ENCODE peak calls at places on chromosomes 5 and 9, in ten cellular contexts. V is ovary, U is foreskin keratinocyte, L is tibial nerve, A is thyroid gland, T is heart left ventricle, R is A549, M is GM23338, O is lower lobe of right lung, G is psoas muscle. N is an unnamed sample.

GRCh38 chr5:9284781-9285307 is 261.0 kb downstream of the SEMA5A start:
- DNase-seq in G (no peak), O (no peak), L (no peak), V (no peak), M (no peak), U (no peak), A (no peak), R (no peak), T (no peak), N (no peak)

GRCh38 chr5:56246769-56247168 is 13.6 kb upstream of the ANKRD55 start:
- DNase-seq in G (no peak), L (no peak), V (no peak), T (no peak), O (no peak), R (no peak), U (no peak), M (no peak), A (no peak), N (no peak)

GRCh38 chr9:97786341-97786740 is 66.7 kb upstream of the FOXE1 start:
- DNase-seq in G (no peak), V (no peak), T (no peak), R (peak), L (no peak), M (peak), A (peak), U (peak), O (no peak), N (peak)

GRCh38 chr5:98734646-98735045 is 38.8 kb upstream of the RGMB start:
- DNase-seq in M (peak), V (no peak), A (no peak), R (no peak), T (no peak), L (no peak), U (no peak), G (no peak), O (no peak), N (no peak)

GRCh38 chr5:139014726-139015125 is 139.6 kb upstream of the LRRTM2 start:
- DNase-seq in R (peak), V (no peak), L (no peak), U (peak), M (no peak), A (no peak), G (no peak), T (no peak), O (no peak), N (peak)

GRCh38 chr5:180235077-180235476 is 26.1 kb upstream of the RASGEF1C start:
- DNase-seq in R (no peak), O (no peak), A (no peak), M (peak), V (no peak), L (no peak), U (no peak), T (no peak), G (no peak), N (no peak)

GRCh38 chr5:37771731-37772130 is 68.1 kb downstream of the GDNF start:
- DNase-seq in T (no peak), U (peak), V (no peak), G (no peak), M (no peak), O (no peak), L (no peak), R (no peak), A (no peak), N (peak)

GRCh38 chr9:127627494-127627855 is 15.4 kb downstream of the STXBP1 start:
- DNase-seq in R (no peak), V (no peak), O (no peak), G (no peak), U (no peak), T (no peak), M (no peak), A (peak), L (no peak), N (no peak)

GRCh38 chr5:57412010-57412409 is 70.6 kb downstream of the ACTBL2 start:
- DNase-seq in V (no peak), U (no peak), L (no peak), R (no peak), A (no peak), T (no peak), O (no peak), G (no peak), M (no peak), N (no peak)

GRCh38 chr9:81592890-81593271 is 96.5 kb downstream of the TLE1 start:
- DNase-seq in G (peak), V (peak), U (no peak), R (no peak), L (no peak), A (peak), O (no peak), M (no peak), T (peak), N (no peak)

GRCh38 chr5:78747703-78748359 is 99.3 kb upstream of the LHFPL2 start:
- DNase-seq in U (peak), M (peak), A (no peak), T (no peak), G (no peak), V (no peak), R (no peak), L (no peak), O (no peak), N (no peak)

GRCh38 chr9:131739988-131740648 is at the start of gene RAPGEF1:
- DNase-seq in M (peak), L (no peak), T (peak), G (peak), R (peak), O (peak), U (no peak), A (peak), V (peak), N (peak)

GRCh38 chr5:169856571-169856970 is 123.7 kb downstream of the INSYN2B start:
- DNase-seq in V (no peak), L (no peak), M (no peak), U (peak), O (no peak), R (peak), T (no peak), G (no peak), A (no peak), N (peak)

GRCh38 chr5:96081276-96081858 is 119.7 kb upstream of the ELL2 start:
- DNase-seq in R (no peak), M (no peak), A (no peak), U (peak), O (no peak), V (no peak), L (no peak), T (no peak), G (no peak), N (no peak)

GRCh38 chr9:127199001-127199791 is 65.4 kb upstream of the GARNL3 start:
- DNase-seq in A (peak), O (peak), T (peak), L (peak), V (peak), U (peak), G (peak), R (peak), M (peak), N (peak)

GRCh38 chr5:172839669-172840068 is 5.6 kb downstream of the ERGIC1 start:
- DNase-seq in O (no peak), M (no peak), R (no peak), V (peak), T (no peak), U (no peak), G (no peak), L (no peak), A (peak), N (no peak)

GRCh38 chr9:124934290-124934689 is 6.6 kb downstream of the GOLGA1 start:
- DNase-seq in V (no peak), R (no peak), O (no peak), L (no peak), T (no peak), G (no peak), U (peak), A (no peak), M (no peak), N (no peak)

GRCh38 chr9:124940521-124940893 is 376 bp downstream of the GOLGA1 start:
- DNase-seq in U (no peak), G (no peak), V (no peak), L (no peak), O (no peak), R (no peak), A (no peak), T (no peak), M (no peak), N (peak)

GRCh38 chr9:33104111-33104415 is 27.6 kb upstream of the SMU1 start:
- DNase-seq in G (no peak), R (no peak), O (no peak), M (no peak), U (no peak), T (no peak), A (no peak), L (no peak), V (no peak), N (no peak)

GRCh38 chr5:2729189-2729588 is 22.3 kb downstream of the IRX2 start:
- DNase-seq in L (no peak), M (no peak), V (no peak), R (no peak), A (no peak), O (no peak), G (no peak), T (no peak), U (no peak), N (no peak)
- H3K27ac ChIP-seq in L (no peak), M (no peak), V (no peak), R (no peak), A (no peak), O (no peak), G (no peak), T (no peak), U (no peak), N (no peak)

DNA sequence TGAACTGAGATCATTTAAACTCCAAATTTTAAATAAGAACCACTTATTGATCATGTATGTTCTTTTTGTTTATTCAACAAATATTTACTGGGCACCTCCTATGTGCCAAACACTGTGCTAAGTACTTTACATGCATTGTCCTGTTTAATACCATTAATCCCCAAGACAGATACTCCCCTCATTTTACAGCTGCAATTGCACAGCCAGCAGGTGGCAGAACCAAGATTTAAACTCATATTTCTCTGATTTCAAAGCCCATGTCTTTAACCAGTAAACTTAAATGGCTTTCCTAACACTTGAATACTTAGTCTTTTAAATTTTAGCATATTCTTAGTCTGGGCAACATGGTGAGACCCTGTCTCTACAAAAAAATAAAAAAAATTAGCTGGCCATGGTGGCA is 43.4 kb upstream of the KIAA1958 start:
- DNase-seq in V (peak), U (peak), L (no peak), G (no peak), T (no peak), O (no peak), R (peak), A (no peak), M (peak), N (peak)
- TF ChIP-seq CTCF in V (no peak), U (peak), L (peak), G (peak), T (peak), O (peak), R (peak), A (peak), M (peak), N (peak)

DNA sequence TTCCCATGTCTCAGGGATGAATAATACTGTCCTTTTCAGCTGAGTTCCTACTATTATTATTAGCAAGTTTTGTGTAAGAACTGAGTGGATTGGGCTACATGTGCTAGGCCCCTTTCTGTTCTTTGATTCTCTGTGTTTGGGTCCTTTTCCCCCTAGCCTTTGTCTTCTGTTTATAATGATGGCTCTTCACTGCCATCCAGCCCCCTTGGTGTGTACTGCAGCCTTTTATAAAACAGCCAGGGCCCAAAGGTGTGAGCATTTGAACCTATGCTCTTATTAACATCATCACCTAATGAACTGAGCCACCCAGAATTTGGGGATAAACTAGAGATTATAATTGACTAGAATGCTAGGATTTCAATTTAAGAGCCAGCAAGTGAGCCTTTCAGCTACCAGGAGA is 52.6 kb downstream of the PLAC8L1 start:
- DNase-seq in G (no peak), V (no peak), M (peak), U (no peak), L (no peak), T (no peak), R (no peak), A (no peak), O (no peak), N (peak)
- H3K27ac ChIP-seq in G (no peak), V (no peak), M (no peak), U (no peak), L (no peak), T (no peak), R (no peak), A (no peak), O (no peak), N (no peak)

DNA sequence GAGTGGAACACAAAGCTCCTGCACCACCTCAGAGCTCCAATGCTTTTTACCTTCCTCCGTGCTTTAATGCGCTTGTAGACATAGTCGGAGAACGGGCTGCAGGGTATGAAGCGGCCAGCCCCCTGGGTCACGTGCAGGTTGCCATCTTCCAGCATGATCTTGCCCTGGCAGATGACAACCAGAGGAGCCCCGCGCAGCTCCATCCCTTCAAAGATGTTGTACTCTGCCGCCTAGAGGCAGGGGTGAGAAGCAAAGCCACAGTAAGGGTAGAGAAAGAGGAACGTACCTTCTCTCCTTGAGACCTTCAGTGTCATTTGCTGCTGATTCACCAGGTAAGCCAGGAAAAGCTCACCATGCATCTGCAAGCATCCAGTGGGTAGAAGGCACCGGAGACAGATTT is 112.3 kb downstream of the DPYSL3 start:
- DNase-seq in L (no peak), V (no peak), R (peak), G (no peak), A (no peak), O (no peak), U (no peak), M (peak), T (no peak), N (no peak)
- TF ChIP-seq CTCF in L (no peak), V (no peak), R (no peak), G (no peak), A (no peak), O (no peak), U (peak), M (peak), T (no peak), N (no peak)

GRCh38 chr9:38063363-38063707 is 5.7 kb downstream of the SHB start:
- DNase-seq in T (no peak), G (no peak), M (no peak), V (no peak), R (no peak), A (no peak), L (no peak), U (no peak), O (no peak), N (no peak)

GRCh38 chr9:38060688-38061087 is 8.3 kb downstream of the SHB start:
- DNase-seq in T (no peak), O (no peak), M (no peak), U (no peak), G (no peak), A (no peak), R (no peak), V (no peak), L (no peak), N (no peak)

GRCh38 chr9:38062498-38063362 is 6.3 kb downstream of the SHB start:
- DNase-seq in O (no peak), A (no peak), G (no peak), V (no peak), M (no peak), R (no peak), T (no peak), L (no peak), U (no peak), N (no peak)

GRCh38 chr9:38062106-38062497 is 6.9 kb downstream of the SHB start:
- DNase-seq in V (no peak), O (no peak), R (no peak), A (no peak), M (no peak), U (no peak), L (no peak), T (no peak), G (no peak), N (no peak)

GRCh38 chr9:38061326-38061947 is 7.6 kb downstream of the SHB start:
- DNase-seq in O (no peak), A (no peak), U (no peak), R (no peak), G (no peak), L (no peak), M (no peak), T (no peak), V (no peak), N (no peak)
- H3K27ac ChIP-seq in O (no peak), A (no peak), U (no peak), R (no peak), G (no peak), L (no peak), M (no peak), T (peak), V (no peak), N (peak)

DNA sequence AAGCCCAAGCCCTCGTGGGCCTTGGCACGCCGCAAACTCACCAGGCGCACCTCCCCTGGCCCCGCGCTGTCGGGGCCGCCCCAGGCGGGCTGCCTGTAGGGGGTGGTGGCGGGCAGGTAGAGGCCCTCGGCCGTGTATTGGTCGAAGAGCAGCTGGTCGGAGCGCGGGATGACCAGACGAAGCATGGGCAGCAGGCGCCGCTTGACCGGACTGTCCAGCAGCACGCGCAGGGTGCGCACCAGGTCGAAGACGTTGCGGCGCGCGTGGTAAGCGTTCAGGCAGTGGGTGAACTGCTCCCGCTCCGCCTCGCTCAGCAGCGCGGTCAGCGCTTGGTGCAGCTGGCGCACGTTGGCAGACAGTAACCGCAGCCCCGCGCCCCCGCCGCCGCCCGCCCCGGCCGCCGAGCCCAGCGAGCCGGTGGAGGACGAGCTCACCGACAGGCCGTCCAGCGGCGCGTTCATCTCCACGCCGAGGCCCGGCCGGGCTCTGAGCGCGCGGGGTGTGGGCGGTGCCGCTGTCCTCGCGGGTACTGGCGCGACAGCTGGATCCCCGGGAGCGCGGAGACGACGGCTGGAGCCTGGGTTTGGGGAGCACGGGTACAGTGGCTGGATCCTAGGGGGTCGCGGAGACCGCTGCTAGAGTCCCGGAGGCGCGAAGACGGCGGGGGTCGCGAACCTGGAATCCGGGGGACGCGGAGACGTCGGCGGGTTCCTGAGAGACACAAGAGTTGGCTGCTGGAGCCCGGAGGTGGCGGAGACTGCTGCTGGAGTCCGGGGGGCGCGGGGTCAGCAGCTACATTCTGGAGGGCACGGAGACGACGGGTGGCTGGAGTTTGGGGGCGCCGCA is 709 bp downstream of the WHRN start:
- DNase-seq in M (peak), O (peak), R (peak), U (peak), T (peak), L (peak), V (peak), G (peak), A (peak), N (peak)
- TF ChIP-seq CTCF in M (peak), O (peak), R (peak), U (peak), T (no peak), L (peak), V (no peak), G (no peak), A (peak), N (peak)

N was measured in RWPE1.